ENCODE peak calls at places on chromosomes 11 and 22, in five cellular contexts. O is NT2/D1, V is H1, R is GM12878, K is HepG2. D is an unnamed sample.
A peak's percentile ranks its signal among the peaks of the same experiment; 100 is the strongest.

GRCh38 chr11:117468888-117469287 is 141.2 kb downstream of the CEP164 start:
- DNase-seq in V (no peak), R (no peak), O (no peak), K (no peak), D (peak; percentile 31)

GRCh38 chr11:1302461-1303073 is 6.9 kb downstream of the TOLLIP start:
- DNase-seq in R (no peak), V (peak; percentile 36), O (no peak), K (peak; percentile 65), D (no peak)

GRCh38 chr22:49554296-49554625 is 273.4 kb downstream of the BRD1 start:
- DNase-seq in R (no peak), O (no peak), K (no peak), V (peak; percentile 26), D (no peak)

GRCh38 chr11:970319-970871 is 44.7 kb downstream of the AP2A2 start:
- DNase-seq in V (no peak), K (no peak), R (no peak), O (no peak), D (no peak)

GRCh38 chr11:9160166-9160565 is 68.8 kb upstream of the SCUBE2 start:
- DNase-seq in V (no peak), O (no peak), K (no peak), R (no peak), D (no peak)

GRCh38 chr11:66362481-66363147 is 8.9 kb downstream of the SLC29A2 start:
- DNase-seq in R (no peak), V (no peak), K (no peak), O (no peak), D (no peak)

GRCh38 chr22:33247758-33248157 is 189.6 kb upstream of the SYN3 start:
- DNase-seq in O (no peak), R (peak; percentile 81), K (no peak), V (no peak), D (no peak)

GRCh38 chr11:19980957-19981669 is 179.2 kb downstream of the DBX1 start:
- DNase-seq in O (no peak), R (no peak), V (no peak), K (peak; percentile 40), D (no peak)

GRCh38 chr11:96045622-96046456 is 121.9 kb upstream of the MTMR2 start:
- DNase-seq in K (no peak), O (peak; percentile 50), R (no peak), V (peak; percentile 57), D (no peak)

GRCh38 chr11:3939651-3940190 is 84.3 kb downstream of the STIM1 start:
- DNase-seq in R (no peak), O (no peak), K (no peak), V (no peak), D (no peak)

GRCh38 chr22:19842386-19843106 is 12.1 kb downstream of the GNB1L start:
- DNase-seq in O (no peak), V (no peak), R (no peak), K (no peak), D (no peak)
- TF ChIP-seq SUZ12 in O (no peak), V (no peak), R (no peak), K (no peak), D (no peak)

GRCh38 chr11:118789501-118790356 is 1.2 kb downstream of the DDX6 start:
- DNase-seq in R (peak; percentile 19), K (no peak), O (no peak), V (peak; percentile 49), D (no peak)

GRCh38 chr11:118792642-118793124 is 1.7 kb upstream of the DDX6 start:
- DNase-seq in K (peak; percentile 92), V (peak; percentile 63), R (peak; percentile 91), O (peak; percentile 89), D (peak; percentile 85)

GRCh38 chr11:118791015-118791960 is at the start of gene DDX6:
- DNase-seq in V (peak; percentile 90), O (no peak), K (peak; percentile 67), R (peak; percentile 19), D (peak; percentile 87)

GRCh38 chr11:118791961-118792578 is 1.1 kb upstream of the DDX6 start:
- DNase-seq in K (no peak), O (no peak), V (peak; percentile 63), R (no peak), D (peak; percentile 14)

DNA sequence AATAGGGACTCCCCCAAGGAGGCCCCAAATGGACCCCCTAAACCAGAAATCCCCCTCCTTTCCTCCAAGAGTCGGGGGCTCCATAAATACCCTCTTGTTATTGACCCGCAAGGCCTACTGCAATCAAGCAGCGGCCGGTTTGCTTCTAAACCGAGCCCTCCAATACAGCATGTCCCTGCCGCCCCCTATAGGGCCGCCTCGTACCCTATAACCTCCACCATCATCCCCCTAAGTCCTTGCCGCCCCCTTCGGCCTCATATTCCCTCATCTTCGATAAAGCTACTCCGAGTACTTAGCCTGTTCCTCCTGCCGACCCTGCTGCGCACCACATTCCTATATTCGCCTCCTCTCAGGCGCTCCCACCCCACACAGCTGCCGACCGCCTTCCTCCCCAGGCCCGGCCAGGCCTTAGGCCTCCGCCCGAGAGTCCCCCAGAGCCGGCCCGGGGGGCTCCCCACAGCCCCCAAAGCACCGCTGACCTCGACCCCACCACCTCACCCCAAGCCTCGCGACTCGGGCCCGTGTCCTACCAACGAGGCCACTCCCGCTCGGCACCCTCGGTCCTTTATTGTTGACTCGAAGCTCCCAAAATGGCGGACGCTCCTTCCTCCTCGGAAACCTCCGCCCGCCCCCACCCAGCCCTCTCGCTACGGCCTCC is 478 bp downstream of the DDX6 start:
- DNase-seq in R (peak; percentile 26), V (peak; percentile 76), K (peak; percentile 59), O (no peak), D (peak; percentile 53)
- TF ChIP-seq SUZ12 in R (no peak), V (no peak), K (no peak), O (no peak), D (no peak)

GRCh38 chr11:63289658-63290057 is 46.3 kb upstream of the SLC22A25 start:
- DNase-seq in V (no peak), K (peak; percentile 58), R (no peak), O (no peak), D (no peak)

DNA sequence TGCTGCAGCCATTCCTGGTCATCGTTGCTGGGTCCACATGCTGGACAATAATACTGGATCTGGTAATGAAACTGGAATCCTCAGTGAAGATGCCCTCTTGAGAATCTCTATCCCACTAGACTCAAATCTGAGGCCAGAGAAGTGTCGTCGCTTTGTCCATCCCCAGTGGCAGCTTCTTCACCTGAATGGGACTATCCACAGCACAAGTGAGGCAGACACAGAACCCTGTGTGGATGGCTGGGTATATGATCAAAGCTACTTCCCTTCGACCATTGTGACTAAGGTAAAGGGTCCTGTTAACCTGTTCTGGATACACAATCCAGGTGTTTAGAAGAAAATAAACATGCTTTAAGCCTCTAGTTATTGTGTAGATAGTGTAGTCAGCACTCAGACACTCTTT is 46.9 kb upstream of the SLC22A25 start:
- DNase-seq in K (no peak), O (no peak), R (no peak), V (no peak), D (no peak)
- TF ChIP-seq SUZ12 in K (no peak), O (no peak), R (no peak), V (no peak), D (no peak)

DNA sequence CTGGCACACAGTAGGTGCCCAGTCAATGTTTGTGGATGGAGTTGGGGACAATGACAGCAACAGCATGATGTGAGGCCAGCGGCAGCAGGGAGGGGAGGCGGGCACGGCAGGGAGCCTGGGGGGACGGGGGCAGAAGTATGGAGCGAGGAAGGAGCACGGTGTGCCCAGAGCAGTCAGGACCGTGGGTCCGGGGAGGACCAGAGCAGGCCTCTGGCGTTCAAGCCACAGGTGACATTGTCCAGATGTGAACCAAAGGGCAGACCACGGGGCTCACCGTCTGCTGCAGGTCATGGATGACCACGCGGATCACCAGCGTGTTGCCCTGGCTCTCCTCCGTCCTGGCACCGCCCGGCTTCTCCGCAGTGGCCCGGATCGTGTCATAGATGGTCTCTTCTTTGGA is 105.5 kb downstream of the SHANK2 start:
- DNase-seq in K (no peak), V (no peak), R (no peak), O (no peak), D (no peak)
- TF ChIP-seq SUZ12 in K (no peak), V (no peak), R (no peak), O (no peak), D (no peak)